ENCODE peak calls at places on chromosomes 3 and 15, in four cellular contexts. One of them, this sample, is unnamed.

GRCh38 chr15:41557673-41558399 is 1.2 kb upstream of the TYRO3 start:
- DNase-seq in fibroblast of the aortic adventitia: peak
- DNase-seq in HCEC 1CT: peak
- DNase-seq in activated CD8-positive, alpha-beta memory T cell treated with anti-CD3 and anti-CD28 coated beads for 48 hours: peak
- DNase-seq in this sample: peak

GRCh38 chr15:36053746-36054145 is 507.8 kb upstream of the DPH6 start:
- DNase-seq in fibroblast of the aortic adventitia: no peak
- DNase-seq in HCEC 1CT: no peak
- DNase-seq in activated CD8-positive, alpha-beta memory T cell treated with anti-CD3 and anti-CD28 coated beads for 48 hours: no peak
- DNase-seq in this sample: no peak

GRCh38 chr3:69161587-69162196 is 39.3 kb upstream of the LMOD3 start:
- DNase-seq in fibroblast of the aortic adventitia: peak
- DNase-seq in HCEC 1CT: peak
- DNase-seq in activated CD8-positive, alpha-beta memory T cell treated with anti-CD3 and anti-CD28 coated beads for 48 hours: no peak
- DNase-seq in this sample: no peak

GRCh38 chr3:73164622-73165021 is 103.2 kb downstream of the EBLN2 start:
- DNase-seq in fibroblast of the aortic adventitia: no peak
- DNase-seq in HCEC 1CT: no peak
- DNase-seq in activated CD8-positive, alpha-beta memory T cell treated with anti-CD3 and anti-CD28 coated beads for 48 hours: no peak
- DNase-seq in this sample: no peak

GRCh38 chr3:126528419-126528799 is 4.5 kb downstream of the CHST13 start:
- DNase-seq in fibroblast of the aortic adventitia: no peak
- DNase-seq in HCEC 1CT: no peak
- DNase-seq in activated CD8-positive, alpha-beta memory T cell treated with anti-CD3 and anti-CD28 coated beads for 48 hours: no peak
- DNase-seq in this sample: peak

GRCh38 chr3:116164039-116164438 is 281.2 kb downstream of the LSAMP start:
- DNase-seq in fibroblast of the aortic adventitia: peak
- DNase-seq in HCEC 1CT: peak
- DNase-seq in activated CD8-positive, alpha-beta memory T cell treated with anti-CD3 and anti-CD28 coated beads for 48 hours: no peak
- DNase-seq in this sample: no peak

GRCh38 chr3:117278424-117279190 is 569.0 kb downstream of the TUSC7 start:
- DNase-seq in fibroblast of the aortic adventitia: peak
- DNase-seq in HCEC 1CT: no peak
- DNase-seq in activated CD8-positive, alpha-beta memory T cell treated with anti-CD3 and anti-CD28 coated beads for 48 hours: no peak
- DNase-seq in this sample: no peak

GRCh38 chr3:11290743-11291680 is 18.8 kb downstream of the ATG7 start:
- DNase-seq in fibroblast of the aortic adventitia: peak
- DNase-seq in HCEC 1CT: peak
- DNase-seq in activated CD8-positive, alpha-beta memory T cell treated with anti-CD3 and anti-CD28 coated beads for 48 hours: no peak
- DNase-seq in this sample: no peak

GRCh38 chr15:70400766-70401541 is 303.2 kb upstream of the TLE3 start:
- DNase-seq in fibroblast of the aortic adventitia: peak
- DNase-seq in HCEC 1CT: no peak
- DNase-seq in activated CD8-positive, alpha-beta memory T cell treated with anti-CD3 and anti-CD28 coated beads for 48 hours: no peak
- DNase-seq in this sample: no peak

GRCh38 chr15:77069521-77070121 is 1.3 kb downstream of the TSPAN3 start:
- DNase-seq in fibroblast of the aortic adventitia: no peak
- DNase-seq in HCEC 1CT: no peak
- DNase-seq in activated CD8-positive, alpha-beta memory T cell treated with anti-CD3 and anti-CD28 coated beads for 48 hours: no peak
- DNase-seq in this sample: no peak

GRCh38 chr3:197847866-197848401 is 56.9 kb downstream of the LRCH3 start:
- DNase-seq in fibroblast of the aortic adventitia: peak
- DNase-seq in HCEC 1CT: peak
- DNase-seq in activated CD8-positive, alpha-beta memory T cell treated with anti-CD3 and anti-CD28 coated beads for 48 hours: no peak
- DNase-seq in this sample: no peak

GRCh38 chr15:26614734-26615133 is 158.1 kb downstream of the GABRB3 start:
- DNase-seq in fibroblast of the aortic adventitia: no peak
- DNase-seq in HCEC 1CT: no peak
- DNase-seq in activated CD8-positive, alpha-beta memory T cell treated with anti-CD3 and anti-CD28 coated beads for 48 hours: no peak
- DNase-seq in this sample: no peak

GRCh38 chr15:51844747-51845426 is 15.4 kb downstream of the TMOD3 start:
- DNase-seq in fibroblast of the aortic adventitia: no peak
- DNase-seq in HCEC 1CT: no peak
- DNase-seq in activated CD8-positive, alpha-beta memory T cell treated with anti-CD3 and anti-CD28 coated beads for 48 hours: no peak
- DNase-seq in this sample: no peak

GRCh38 chr3:45362768-45363167 is 25.6 kb upstream of the LARS2 start:
- DNase-seq in fibroblast of the aortic adventitia: no peak
- DNase-seq in HCEC 1CT: peak
- DNase-seq in activated CD8-positive, alpha-beta memory T cell treated with anti-CD3 and anti-CD28 coated beads for 48 hours: no peak
- DNase-seq in this sample: no peak

GRCh38 chr3:150439657-150440056 is 31.6 kb downstream of the TSC22D2 start:
- DNase-seq in fibroblast of the aortic adventitia: peak
- DNase-seq in HCEC 1CT: peak
- DNase-seq in activated CD8-positive, alpha-beta memory T cell treated with anti-CD3 and anti-CD28 coated beads for 48 hours: no peak
- DNase-seq in this sample: no peak

GRCh38 chr15:59002418-59002859 is 15.0 kb downstream of the RNF111 start:
- DNase-seq in fibroblast of the aortic adventitia: no peak
- DNase-seq in HCEC 1CT: no peak
- DNase-seq in activated CD8-positive, alpha-beta memory T cell treated with anti-CD3 and anti-CD28 coated beads for 48 hours: no peak
- DNase-seq in this sample: no peak

GRCh38 chr3:40299721-40300335 is 9.7 kb upstream of the EIF1B start:
- DNase-seq in fibroblast of the aortic adventitia: peak
- DNase-seq in HCEC 1CT: peak
- DNase-seq in activated CD8-positive, alpha-beta memory T cell treated with anti-CD3 and anti-CD28 coated beads for 48 hours: no peak
- DNase-seq in this sample: no peak

GRCh38 chr15:29677871-29678431 is 144.3 kb downstream of the TJP1 start:
- DNase-seq in fibroblast of the aortic adventitia: no peak
- DNase-seq in HCEC 1CT: no peak
- DNase-seq in activated CD8-positive, alpha-beta memory T cell treated with anti-CD3 and anti-CD28 coated beads for 48 hours: no peak
- DNase-seq in this sample: no peak

This sample was measured in kidney.